ENCODE peak calls at places on chromosomes 11 and 22, in ten cellular contexts. Z is CD8-positive, alpha-beta T cell; W is coronary artery; N is aorta; Y is HT1080; U is RCC 7860; S is left ventricle myocardium superior; L is stimulated activated effector memory CD8-positive, alpha-beta T cell treated with anti-CD3 and anti-CD28 coated beads, Interleukin-12 subunit alpha, Interleukin-12 subunit beta, amount 100 ng/mL, for 72 hours; O is epithelial cell of proximal tubule; G is Calu3. R is an unnamed sample.

GRCh38 chr11:11992257-11992690 is 16.2 kb downstream of the DKK3 start:
- DNase-seq in Z (no peak), W (no peak), N (no peak), Y (peak), U (peak), S (no peak), L (no peak), O (no peak), G (peak), R (peak)

GRCh38 chr11:94876645-94877445 is 96.5 kb downstream of the CWC15 start:
- DNase-seq in Z (no peak), W (peak), N (peak), Y (peak), U (peak), S (peak), L (peak), O (peak), G (peak), R (peak)

GRCh38 chr11:131674051-131674755 is 303.8 kb downstream of the NTM start:
- DNase-seq in Z (no peak), W (no peak), N (peak), Y (peak), U (peak), S (peak), L (peak), O (no peak), G (peak), R (peak)

GRCh38 chr22:30665786-30666185 is 1.9 kb downstream of the DUSP18 start:
- DNase-seq in Z (no peak), W (no peak), N (no peak), Y (no peak), U (no peak), S (no peak), L (no peak), O (no peak), G (no peak), R (no peak)

GRCh38 chr11:129259950-129260349 is 67.8 kb upstream of the ARHGAP32 start:
- DNase-seq in Z (no peak), W (no peak), N (no peak), Y (no peak), U (no peak), S (no peak), L (no peak), O (no peak), G (no peak), R (peak)

GRCh38 chr11:111724615-111725129 is 41.5 kb downstream of the PPP2R1B start:
- DNase-seq in Z (no peak), W (no peak), N (no peak), Y (no peak), U (no peak), S (no peak), L (no peak), O (no peak), G (no peak), R (no peak)

GRCh38 chr11:25535462-25535861 is 796.5 kb upstream of the ANO3 start:
- DNase-seq in Z (no peak), W (no peak), N (no peak), Y (no peak), U (no peak), S (no peak), L (no peak), O (no peak), G (no peak), R (no peak)

GRCh38 chr11:20670932-20671403 is 1.6 kb downstream of the NELL1 start:
- DNase-seq in Z (no peak), W (no peak), N (no peak), Y (no peak), U (no peak), S (no peak), L (no peak), O (no peak), G (no peak), R (no peak)

R was measured in head of caudate nucleus.